ENCODE peak calls at places on chromosomes 11 and 22, in nine cellular contexts. X is IMR-90; M is CD8-positive, alpha-beta memory T cell; F is ovary; H is heart right ventricle; U is mesenchymal stem cell; L is psoas muscle; N is tibial artery; T is GM23248. V is an unnamed sample. For H3K4me1, the result is how much of the 10 kb centered on the place peaks cover.

GRCh38 chr11:26527685-26528084 is 44.4 kb downstream of the MUC15 start:
- DNase-seq in X (no peak), M (no peak), F (no peak), H (no peak), U (no peak), L (no peak), N (no peak), T (no peak), V (no peak)

GRCh38 chr11:47768090-47768620 is 1.0 kb upstream of the FNBP4 start:
- DNase-seq in X (peak), M (no peak), F (peak), H (peak), U (peak), L (peak), N (peak), T (peak), V (peak)

GRCh38 chr11:61482513-61482912 is 26.0 kb upstream of the LRRC10B start:
- DNase-seq in X (no peak), M (no peak), F (no peak), H (no peak), U (no peak), L (no peak), N (no peak), T (peak), V (no peak)

GRCh38 chr11:10605941-10606381 is 37.5 kb upstream of the LYVE1 start:
- DNase-seq in X (peak), M (no peak), F (peak), H (peak), U (peak), L (peak), N (peak), T (peak), V (peak)

GRCh38 chr22:24501366-24502005 is 6.4 kb downstream of the UPB1 start:
- DNase-seq in X (no peak), M (no peak), F (no peak), H (no peak), U (no peak), L (no peak), N (no peak), T (no peak), V (no peak)

GRCh38 chr22:30705710-30706651 is 11.3 kb downstream of the OSBP2 start:
- DNase-seq in X (peak), M (peak), F (no peak), H (no peak), U (no peak), L (no peak), N (no peak), T (peak), V (no peak)

GRCh38 chr11:83826078-83826477 is 539.9 kb upstream of the CCDC90B start:
- DNase-seq in X (no peak), M (no peak), F (no peak), H (no peak), U (no peak), L (no peak), N (no peak), T (no peak), V (no peak)

GRCh38 chr11:47946682-47947575 is 33.4 kb upstream of the PTPRJ start:
- DNase-seq in X (peak), M (no peak), F (peak), H (peak), U (peak), L (peak), N (peak), T (peak), V (peak)

GRCh38 chr11:26992031-26992541 is 1.8 kb upstream of the FIBIN start:
- DNase-seq in X (peak), M (no peak), F (no peak), H (no peak), U (peak), L (no peak), N (no peak), T (peak), V (no peak)

GRCh38 chr11:8285228-8285627 is 21.6 kb upstream of the LMO1 start:
- DNase-seq in X (no peak), M (no peak), F (no peak), H (no peak), U (no peak), L (no peak), N (peak), T (no peak), V (no peak)

GRCh38 chr11:72688929-72689328 is 14.7 kb upstream of the PDE2A start:
- DNase-seq in X (no peak), M (no peak), F (no peak), H (no peak), U (no peak), L (no peak), N (no peak), T (no peak), V (no peak)

DNA sequence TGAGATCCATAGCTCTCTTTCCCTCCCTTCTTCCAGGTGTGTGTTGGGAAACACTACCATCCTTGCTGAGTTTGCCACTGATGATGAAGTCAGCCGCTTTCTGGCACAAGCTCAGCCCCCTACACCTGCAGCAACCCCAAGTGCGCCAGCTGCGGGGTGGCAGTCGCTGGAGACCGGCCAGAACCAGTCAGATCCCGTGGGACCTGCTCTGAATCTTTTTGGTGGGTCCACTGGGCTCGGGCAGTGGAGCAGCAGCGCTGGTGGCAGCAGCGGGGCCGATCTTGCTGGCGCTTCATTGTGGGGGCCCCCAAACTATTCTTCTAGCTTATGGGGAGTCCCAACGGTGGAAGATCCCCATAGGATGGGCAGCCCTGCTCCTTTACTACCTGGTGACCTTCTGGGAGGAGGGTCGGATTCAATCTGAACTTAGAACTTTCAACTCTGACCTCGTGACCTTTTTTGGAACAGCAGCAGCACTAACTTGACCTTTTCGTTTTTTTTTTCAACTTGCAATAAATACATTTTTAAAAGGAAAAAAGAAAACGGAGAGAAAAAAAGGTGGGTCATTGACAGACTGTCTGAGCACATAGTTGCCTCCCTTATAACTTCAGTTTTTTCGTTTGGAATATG is 23.4 kb upstream of the ADSL start:
- DNase-seq in X (no peak), M (no peak), F (peak), H (no peak), U (no peak), L (no peak), N (no peak), T (no peak), V (no peak)
- H3K4me1 ChIP-seq in X (under half), M (half or more), F (under half), H (under half), U (under half), L (under half), N (under half), T (under half), V (under half)

GRCh38 chr22:40679964-40680818 is 907 bp downstream of the MCHR1 start:
- DNase-seq in X (peak), M (no peak), F (no peak), H (no peak), U (peak), L (no peak), N (no peak), T (peak), V (no peak)
- H3K4me3 ChIP-seq in X (no peak), M (no peak), F (peak), H (no peak), U (peak), L (peak), N (no peak), T (no peak), V (no peak)

DNA sequence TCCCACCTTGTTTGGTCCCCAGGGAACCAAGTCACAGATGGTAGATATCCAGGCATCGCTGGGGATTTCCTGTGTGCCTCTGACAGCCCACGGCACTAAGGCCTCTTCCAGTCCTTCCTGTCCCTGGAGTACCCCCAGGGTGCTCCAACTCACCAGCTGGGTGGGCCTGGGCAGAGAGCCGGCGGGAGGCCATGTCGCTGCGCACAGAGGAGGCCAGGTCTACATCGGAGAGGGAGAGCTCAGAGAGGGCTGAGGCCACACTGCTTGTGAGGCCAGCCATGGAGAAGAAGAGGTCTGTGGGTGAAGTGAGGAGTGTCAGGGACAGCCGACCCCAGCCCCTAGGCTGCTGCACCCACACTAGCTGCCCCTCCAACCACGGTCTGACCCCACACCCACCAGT is 5.3 kb downstream of the ATG2A start:
- DNase-seq in X (no peak), M (no peak), F (no peak), H (no peak), U (no peak), L (no peak), N (no peak), T (no peak), V (no peak)
- H3K4me1 ChIP-seq in X (under half), M (under half), F (under half), H (under half), U (under half), L (under half), N (under half), T (under half), V (under half)

GRCh38 chr11:124725719-124726105 is 14.0 kb upstream of the NRGN start:
- DNase-seq in X (peak), M (no peak), F (no peak), H (no peak), U (no peak), L (no peak), N (no peak), T (peak), V (no peak)
- H3K4me3 ChIP-seq in X (no peak), M (no peak), F (no peak), H (no peak), U (no peak), L (no peak), N (no peak), T (no peak), V (no peak)

GRCh38 chr11:111378185-111378772 is 796 bp downstream of the POU2AF1 start:
- DNase-seq in X (no peak), M (no peak), F (no peak), H (no peak), U (no peak), L (no peak), N (no peak), T (no peak), V (no peak)
- H3K4me1 ChIP-seq in X (under half), M (under half), F (under half), H (under half), U (under half), L (under half), N (under half), T (under half), V (under half)

GRCh38 chr11:122978303-122978620 is 3.4 kb downstream of the BSX start:
- DNase-seq in X (no peak), M (no peak), F (no peak), H (no peak), U (no peak), L (no peak), N (no peak), T (no peak), V (no peak)

GRCh38 chr11:122979103-122979814 is 2.4 kb downstream of the BSX start:
- DNase-seq in X (no peak), M (no peak), F (no peak), H (no peak), U (no peak), L (no peak), N (no peak), T (no peak), V (no peak)

GRCh38 chr11:122976396-122976733 is 5.3 kb downstream of the BSX start:
- DNase-seq in X (no peak), M (no peak), F (no peak), H (no peak), U (no peak), L (no peak), N (no peak), T (no peak), V (no peak)

GRCh38 chr11:122977455-122978302 is 4.0 kb downstream of the BSX start:
- DNase-seq in X (no peak), M (no peak), F (no peak), H (no peak), U (no peak), L (no peak), N (no peak), T (peak), V (no peak)

GRCh38 chr11:122976734-122977454 is 4.7 kb downstream of the BSX start:
- DNase-seq in X (no peak), M (no peak), F (no peak), H (no peak), U (no peak), L (no peak), N (no peak), T (peak), V (no peak)
- H3K4me3 ChIP-seq in X (no peak), M (no peak), F (no peak), H (no peak), U (peak), L (peak), N (peak), T (peak), V (no peak)

GRCh38 chr22:42960146-42960509 is 54.8 kb downstream of the PACSIN2 start:
- DNase-seq in X (peak), M (no peak), F (no peak), H (no peak), U (no peak), L (no peak), N (no peak), T (no peak), V (peak)
- H3K4me1 ChIP-seq in X (under half), M (under half), F (under half), H (half or more), U (under half), L (under half), N (under half), T (under half), V (under half)

V was measured in gastrocnemius medialis.